ENCODE peak calls at places on chromosomes 13 and 19, in six cellular contexts. U, K, X, J, O and Q are unnamed samples.

GRCh38 chr19:43616306-43616705 is 3.1 kb downstream of the ZNF428 start:
- DNase-seq in U (no peak), J (no peak), X (no peak), O (no peak), K (no peak), Q (no peak)

GRCh38 chr19:47417746-47418594 is 1.4 kb downstream of the MEIS3 start:
- DNase-seq in O (no peak), X (no peak), K (no peak), J (no peak), U (no peak), Q (no peak)

GRCh38 chr19:7483720-7484201 is 5.1 kb downstream of the PEX11G start:
- DNase-seq in U (no peak), J (no peak), K (no peak), X (no peak), O (no peak), Q (no peak)

GRCh38 chr19:4206818-4207484 is 22.4 kb upstream of the EBI3 start:
- DNase-seq in X (no peak), K (no peak), U (no peak), O (no peak), J (no peak), Q (no peak)

GRCh38 chr13:27004866-27005265 is 166.7 kb downstream of the USP12 start:
- DNase-seq in K (no peak), U (no peak), X (no peak), O (no peak), J (no peak), Q (no peak)

GRCh38 chr13:22173605-22174004 is 502.7 kb downstream of the FGF9 start:
- DNase-seq in O (no peak), U (no peak), J (no peak), K (no peak), X (no peak), Q (no peak)

GRCh38 chr19:7004313-7004931 is 16.8 kb downstream of the MBD3L2B start:
- DNase-seq in K (peak), X (no peak), O (no peak), U (no peak), J (peak), Q (peak)

GRCh38 chr13:61466280-61466679 is 50.6 kb upstream of the PCDH20 start:
- DNase-seq in O (no peak), X (no peak), K (no peak), U (no peak), J (no peak), Q (no peak)

GRCh38 chr19:18006895-18007604 is 920 bp upstream of the ARRDC2 start:
- DNase-seq in O (peak), K (peak), X (peak), J (peak), U (peak), Q (peak)

GRCh38 chr19:35140898-35141626 is 2.0 kb upstream of the FXYD7 start:
- DNase-seq in X (peak), U (peak), K (peak), O (peak), J (peak), Q (peak)

GRCh38 chr13:24145231-24145630 is 15.3 kb upstream of the SPATA13 start:
- DNase-seq in O (no peak), X (no peak), U (no peak), J (no peak), K (no peak), Q (no peak)

GRCh38 chr19:47005164-47005641 is 14.4 kb upstream of the NPAS1 start:
- DNase-seq in O (no peak), J (no peak), X (no peak), K (no peak), U (no peak), Q (no peak)

GRCh38 chr13:112714772-112715569 is 25.1 kb downstream of the ATP11A start:
- DNase-seq in U (no peak), J (no peak), K (no peak), X (no peak), O (no peak), Q (no peak)

GRCh38 chr13:77213644-77214043 is 113.2 kb downstream of the MYCBP2 start:
- DNase-seq in U (no peak), O (no peak), X (no peak), J (no peak), K (no peak), Q (no peak)

GRCh38 chr19:8087876-8088275 is 35.3 kb downstream of the CCL25 start:
- DNase-seq in J (no peak), K (no peak), X (no peak), O (no peak), U (no peak), Q (no peak)

GRCh38 chr19:45613926-45614725 is 12.1 kb upstream of the GPR4 start:
- DNase-seq in K (peak), U (no peak), X (peak), J (peak), O (peak), Q (peak)

GRCh38 chr13:71861769-71862168 is 5.2 kb downstream of the DACH1 start:
- DNase-seq in K (no peak), X (no peak), J (no peak), O (no peak), U (no peak), Q (no peak)

GRCh38 chr13:67735651-67736050 is 505.5 kb upstream of the PCDH9 start:
- DNase-seq in U (no peak), O (no peak), X (no peak), J (no peak), K (no peak), Q (no peak)